ENCODE peak calls at places on chromosomes 1 and 21, in four cellular contexts. Q is GM13977, E is fibroblast of pulmonary artery, X is activated B cell treated with CpG ODN at 0.5 μM for 24 hours. C is an unnamed sample.

GRCh38 chr1:910311-910880 is 13.3 kb upstream of the SAMD11 start:
- DNase-seq in E (no peak), X (peak), Q (no peak), C (no peak)

GRCh38 chr21:45952974-45953373 is 28.6 kb upstream of the COL6A1 start:
- DNase-seq in E (no peak), X (no peak), Q (no peak), C (peak)

GRCh38 chr1:167043752-167044488 is 46.3 kb downstream of the GPA33 start:
- DNase-seq in E (peak), X (peak), Q (peak), C (no peak)

GRCh38 chr1:162627662-162628296 is 4.5 kb upstream of the DDR2 start:
- DNase-seq in E (peak), X (no peak), Q (no peak), C (no peak)

GRCh38 chr1:109191377-109191776 is 22.3 kb upstream of the SARS1 start:
- DNase-seq in Q (no peak), E (no peak), X (no peak), C (no peak)

GRCh38 chr1:109910963-109911798 is 532 bp downstream of the CSF1 start:
- DNase-seq in Q (peak), X (peak), E (no peak), C (no peak)

GRCh38 chr1:78355646-78356045 is 135.1 kb upstream of the PTGFR start:
- DNase-seq in Q (no peak), E (peak), X (no peak), C (no peak)

GRCh38 chr1:117859901-117860300 is 69.5 kb downstream of the GDAP2 start:
- DNase-seq in X (no peak), Q (no peak), E (no peak), C (no peak)

GRCh38 chr1:27526569-27527222 is 36.7 kb upstream of the WASF2 start:
- DNase-seq in Q (peak), X (no peak), E (no peak), C (no peak)

GRCh38 chr1:214135886-214136285 is 145.1 kb upstream of the SMYD2 start:
- DNase-seq in Q (no peak), E (no peak), X (no peak), C (no peak)

GRCh38 chr21:45894107-45894810 is 87.3 kb upstream of the COL6A1 start:
- DNase-seq in E (peak), X (no peak), Q (no peak), C (no peak)

GRCh38 chr1:232988572-232989040 is 38.2 kb downstream of the NTPCR start:
- DNase-seq in X (no peak), E (peak), Q (no peak), C (no peak)

GRCh38 chr1:151988405-151988851 is 5.2 kb downstream of the S100A10 start:
- DNase-seq in Q (no peak), X (no peak), E (peak), C (no peak)

GRCh38 chr1:203126151-203126865 is 1.2 kb upstream of the ADORA1 start:
- DNase-seq in Q (no peak), X (no peak), E (peak), C (peak)

DNA sequence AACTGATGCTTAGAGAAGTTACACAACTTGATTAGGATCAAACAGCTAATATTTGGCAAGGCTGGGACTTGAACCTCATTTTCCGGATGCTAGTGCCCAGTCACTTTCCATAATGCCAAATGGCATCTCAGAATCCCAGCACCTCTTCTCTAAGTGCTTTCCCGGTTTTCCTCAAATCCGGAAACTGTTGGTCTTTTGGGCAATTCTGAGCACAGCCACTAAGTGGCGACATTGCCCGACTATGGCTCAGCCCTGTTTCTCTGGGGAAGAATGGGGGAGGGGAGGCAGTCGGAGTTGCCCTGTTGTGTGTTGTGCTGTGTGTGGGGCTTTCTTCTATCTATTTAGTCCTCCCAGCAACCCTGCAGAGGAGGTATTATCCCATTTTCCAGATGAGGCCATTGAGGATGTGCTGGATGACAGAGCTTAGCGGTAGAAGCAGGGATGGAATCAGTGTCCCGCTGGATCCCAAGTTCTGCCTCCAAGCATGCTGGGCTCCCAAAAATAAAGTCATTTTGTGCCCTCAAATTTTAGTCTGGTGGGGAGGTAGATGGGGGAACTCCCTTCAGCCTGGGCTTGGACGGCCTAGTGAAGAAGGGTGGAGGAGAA is 175.0 kb downstream of the FCRL5 start:
- DNase-seq in X (no peak), Q (no peak), E (peak), C (no peak)
- TF ChIP-seq CTCF in X (no peak), Q (peak), E (peak), C (peak)

GRCh38 chr1:59404725-59405124 is 107.8 kb downstream of the FGGY start:
- DNase-seq in X (no peak), E (no peak), Q (no peak), C (no peak)

GRCh38 chr1:59397459-59397858 is 100.6 kb downstream of the FGGY start:
- DNase-seq in E (no peak), X (no peak), Q (no peak), C (no peak)

GRCh38 chr1:59406437-59407164 is 109.7 kb downstream of the FGGY start:
- DNase-seq in X (no peak), Q (no peak), E (no peak), C (no peak)

GRCh38 chr1:59399642-59400041 is 102.7 kb downstream of the FGGY start:
- DNase-seq in Q (no peak), E (no peak), X (no peak), C (no peak)

DNA sequence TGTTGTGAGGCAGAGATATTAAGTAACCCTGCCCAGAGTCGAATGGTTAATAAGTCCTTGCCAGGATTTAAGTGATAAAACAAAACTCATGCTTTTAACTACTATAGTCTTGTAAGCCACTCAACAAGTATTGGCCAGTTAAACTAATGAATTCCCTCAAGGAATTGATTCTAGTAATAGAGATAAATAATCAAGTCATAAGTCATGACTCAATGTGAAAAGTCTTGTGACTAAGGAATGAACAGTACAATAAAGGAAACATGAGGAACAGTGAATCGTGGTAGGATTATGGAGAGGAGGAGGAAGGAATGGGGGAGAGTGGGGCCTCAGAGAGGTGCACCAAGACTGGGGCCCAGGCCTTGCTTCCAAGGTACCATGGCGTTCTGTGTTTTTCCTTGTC is 104.7 kb downstream of the FGGY start:
- DNase-seq in X (no peak), E (no peak), Q (no peak), C (no peak)
- TF ChIP-seq CTCF in X (no peak), E (no peak), Q (no peak), C (no peak)

DNA sequence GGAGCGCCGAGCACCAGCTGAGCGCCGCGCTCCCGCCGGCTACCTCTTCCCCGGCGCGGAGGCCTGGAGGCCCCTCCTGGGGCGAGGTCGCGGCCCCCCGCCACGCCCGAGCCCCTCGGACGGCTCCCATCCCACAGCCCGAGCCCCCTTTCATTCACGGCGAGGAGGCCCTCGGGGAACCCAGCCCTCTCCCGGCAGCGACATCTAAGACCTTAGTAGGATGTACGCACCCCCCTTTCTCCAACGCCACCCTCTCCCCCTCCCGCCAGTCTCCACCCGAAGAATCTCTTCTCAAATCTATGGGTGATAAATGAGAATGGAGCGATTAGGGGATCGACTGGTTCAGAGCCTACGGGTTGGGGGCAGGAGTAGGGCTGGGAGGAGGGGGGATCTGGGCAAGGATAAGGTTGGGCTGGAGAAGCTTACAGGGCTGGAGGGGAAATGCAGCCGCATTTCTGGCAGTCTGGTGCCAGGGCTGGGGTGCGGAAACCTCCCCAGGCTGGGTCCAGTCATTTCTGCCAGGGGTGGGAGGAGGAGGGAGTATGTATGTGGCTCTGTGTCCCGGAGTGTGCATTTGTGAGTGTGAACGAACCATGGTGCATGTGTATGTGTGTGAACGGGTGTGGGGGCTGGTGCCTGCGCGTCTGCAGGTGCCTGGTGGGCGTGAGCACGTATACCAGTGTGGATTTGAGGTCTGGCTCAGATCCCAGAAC is 10.3 kb downstream of the C1orf216 start:
- DNase-seq in Q (peak), E (no peak), X (no peak), C (peak)
- TF ChIP-seq CTCF in Q (no peak), E (no peak), X (no peak), C (no peak)

DNA sequence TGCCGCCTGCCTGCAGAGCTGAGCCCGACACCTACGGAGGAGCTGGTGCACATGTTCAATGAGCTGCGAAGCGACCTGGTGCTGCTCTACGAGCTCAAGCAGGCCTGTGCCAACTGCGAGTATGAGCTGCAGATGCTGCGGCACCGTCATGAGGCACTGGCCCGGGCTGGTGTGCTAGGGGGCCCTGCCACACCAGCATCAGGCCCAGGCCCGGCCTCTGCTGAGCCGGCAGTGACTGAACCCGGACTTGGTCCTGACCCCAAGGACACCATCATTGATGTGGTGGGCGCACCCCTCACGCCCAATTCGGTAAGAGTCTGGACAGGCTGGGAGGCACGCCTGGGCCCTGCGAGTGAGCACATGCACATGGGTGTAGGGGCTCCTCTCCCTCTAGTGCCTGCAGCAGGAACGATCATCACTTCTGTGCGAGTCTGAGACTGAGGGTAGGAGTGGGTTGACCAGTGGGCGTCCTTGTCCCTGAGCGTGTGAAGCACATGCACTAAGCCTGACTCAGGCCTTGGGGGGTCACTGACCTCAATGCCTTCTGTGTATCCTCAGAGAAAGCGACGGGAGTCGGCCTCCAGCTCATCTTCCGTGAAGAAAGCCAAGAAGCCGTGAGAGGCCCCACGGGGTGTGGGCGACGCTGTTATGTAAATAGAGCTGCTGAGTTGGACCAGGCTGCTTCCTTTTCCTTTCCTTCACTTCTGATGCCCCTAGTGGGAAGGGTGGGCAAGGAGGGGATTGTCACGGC is 6.9 kb downstream of the DMAP1 start:
- DNase-seq in Q (peak), E (no peak), X (no peak), C (no peak)
- TF ChIP-seq CTCF in Q (no peak), E (no peak), X (no peak), C (no peak)

DNA sequence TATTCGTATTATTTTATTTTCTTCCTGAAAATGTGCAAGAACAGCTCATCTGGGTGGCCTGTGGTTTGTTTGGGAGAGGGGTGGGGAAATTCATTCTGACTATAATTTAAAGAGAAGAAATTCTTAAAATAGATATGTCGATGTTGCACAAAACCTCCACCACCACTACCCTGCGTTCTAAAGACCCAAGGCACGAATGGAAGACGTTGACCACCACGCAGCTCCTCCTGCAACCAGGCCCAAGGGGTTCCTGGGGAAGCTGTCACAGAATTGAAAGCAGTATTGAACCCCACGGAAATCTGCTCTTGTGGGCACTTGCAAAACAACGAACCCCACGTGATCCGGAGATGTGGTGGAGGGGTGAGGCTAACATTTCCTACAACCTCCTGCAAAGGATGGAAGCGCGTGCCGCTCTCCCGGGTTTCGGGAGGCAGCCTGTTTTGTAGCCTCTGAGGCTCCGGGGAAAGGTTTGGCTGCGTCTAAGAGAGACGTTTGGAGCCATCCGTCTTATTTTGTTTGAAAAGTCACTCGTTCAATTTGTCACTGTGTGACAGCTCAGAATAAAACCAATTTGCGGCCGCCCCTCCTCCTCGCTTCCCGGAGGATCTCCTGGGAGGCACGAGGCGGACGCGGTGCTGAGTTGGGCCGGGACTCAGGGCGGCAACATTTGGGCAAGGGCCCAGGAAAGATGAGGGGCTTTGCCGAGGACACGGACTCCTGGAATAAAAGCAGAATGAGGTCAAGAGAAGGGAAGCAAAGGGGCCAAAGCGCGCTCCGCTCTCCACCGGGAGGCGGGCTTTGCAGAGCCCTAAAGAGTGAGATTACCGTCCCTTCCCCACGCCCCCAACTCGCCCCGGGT is 791 bp upstream of the HLX start:
- DNase-seq in X (no peak), E (no peak), Q (peak), C (no peak)
- TF ChIP-seq CTCF in X (no peak), E (no peak), Q (no peak), C (no peak)

GRCh38 chr1:48680411-48681035 is 96.2 kb downstream of the BEND5 start:
- DNase-seq in E (no peak), Q (no peak), X (no peak), C (no peak)
- TF ChIP-seq CTCF in E (no peak), Q (no peak), X (no peak), C (peak)

GRCh38 chr1:160739098-160739511 is at the start of gene SLAMF7:
- DNase-seq in E (no peak), X (peak), Q (peak), C (no peak)
- TF ChIP-seq CTCF in E (no peak), X (no peak), Q (no peak), C (no peak)

GRCh38 chr1:60281360-60281932 is 207.9 kb upstream of the C1orf87 start:
- DNase-seq in Q (peak), E (peak), X (no peak), C (peak)
- TF ChIP-seq CTCF in Q (peak), E (no peak), X (no peak), C (peak)

DNA sequence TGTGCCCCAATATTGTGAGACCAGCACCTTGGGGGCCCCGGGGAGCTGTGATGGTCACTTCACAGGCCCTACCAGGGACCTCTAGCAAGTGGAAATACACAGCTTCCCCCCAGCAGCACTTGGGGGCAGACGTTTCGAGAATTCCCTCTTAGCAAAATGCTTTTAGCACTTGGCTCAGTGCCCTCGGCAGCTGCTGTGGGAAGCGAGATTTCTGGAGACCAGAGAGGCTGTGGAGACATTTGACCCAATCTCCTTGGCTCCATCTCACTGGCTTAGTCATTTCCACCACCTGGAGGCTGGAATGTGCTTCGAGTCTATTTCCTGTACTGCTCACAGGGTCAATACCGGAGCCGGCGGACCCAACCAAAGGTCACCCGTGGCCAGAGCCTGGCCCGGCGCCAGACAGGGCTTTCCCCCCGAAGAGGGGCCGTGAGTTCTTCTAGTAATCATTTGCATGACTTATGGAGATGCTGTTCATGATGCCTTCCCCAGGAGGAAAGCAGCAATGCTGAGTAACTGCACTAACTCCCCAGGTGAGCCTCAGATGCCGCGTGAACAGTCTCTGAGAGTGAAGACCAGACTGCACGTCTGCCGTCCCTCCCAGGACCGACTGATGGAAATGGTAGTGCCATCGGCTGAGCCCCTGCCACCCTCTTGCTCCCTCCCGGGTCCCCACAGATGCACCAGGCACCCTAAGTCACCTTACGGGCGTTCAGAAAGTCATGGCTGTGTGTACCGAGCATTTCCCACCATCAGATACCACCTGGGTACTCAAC is 4.4 kb upstream of the C2CD2 start:
- DNase-seq in X (no peak), E (peak), Q (peak), C (no peak)
- TF ChIP-seq CTCF in X (no peak), E (peak), Q (no peak), C (no peak)